ENCODE peak calls at places on chromosomes 12 and 14, in nine cellular contexts. A is PC-9, B is HFF-Myc, J is GM13977, E is neural crest cell, U is cardiac muscle cell, G is fibroblast of mammary gland, X is stomach, Q is progenitor cell of endocrine pancreas. W is an unnamed sample.

GRCh38 chr12:109678732-109679131 is 34.9 kb upstream of the FAM222A start:
- DNase-seq in A (no peak), B (no peak), J (no peak), E (no peak), U (peak; percentile 12), G (no peak), X (no peak), Q (no peak), W (no peak)

GRCh38 chr14:100069161-100069800 is 4.1 kb downstream of the EVL start:
- DNase-seq in A (no peak), B (no peak), J (no peak), E (no peak), U (no peak), G (no peak), X (no peak), Q (no peak), W (no peak)

GRCh38 chr12:117875652-117876491 is 92.9 kb downstream of the KSR2 start:
- DNase-seq in A (no peak), B (no peak), J (peak; percentile 61), E (peak; percentile 64), U (peak; percentile 56), G (no peak), X (no peak), Q (peak; percentile 25), W (peak; percentile 88)

GRCh38 chr12:19430988-19431387 is 8.3 kb upstream of the AEBP2 start:
- DNase-seq in A (no peak), B (no peak), J (no peak), E (no peak), U (no peak), G (no peak), X (no peak), Q (no peak), W (no peak)

GRCh38 chr14:77303417-77304156 is 17.1 kb downstream of the POMT2 start:
- DNase-seq in A (peak; percentile 99), B (peak; percentile 56), J (peak; percentile 34), E (no peak), U (no peak), G (peak; percentile 97), X (no peak), Q (no peak), W (no peak)

GRCh38 chr14:60657609-60657983 is 8.3 kb upstream of the SIX1 start:
- DNase-seq in A (no peak), B (no peak), J (peak; percentile 26), E (no peak), U (no peak), G (no peak), X (no peak), Q (no peak), W (peak; percentile 22)

GRCh38 chr12:9707864-9708808 is 24.8 kb downstream of the CLECL1 start:
- DNase-seq in A (no peak), B (peak; percentile 26), J (no peak), E (peak; percentile 41), U (peak; percentile 35), G (peak; percentile 65), X (peak; percentile 58), Q (peak; percentile 35), W (peak; percentile 48)

GRCh38 chr12:9132008-9132535 is 16.4 kb upstream of the A2M start:
- DNase-seq in A (no peak), B (no peak), J (no peak), E (no peak), U (no peak), G (peak; percentile 35), X (no peak), Q (no peak), W (no peak)

GRCh38 chr12:68336754-68337343 is 4.7 kb upstream of the MDM1 start:
- DNase-seq in A (no peak), B (no peak), J (no peak), E (no peak), U (no peak), G (no peak), X (no peak), Q (no peak), W (no peak)

GRCh38 chr12:53543539-53543938 is 36.3 kb upstream of the NPFF start:
- DNase-seq in A (no peak), B (no peak), J (peak; percentile 79), E (peak; percentile 19), U (peak; percentile 70), G (peak; percentile 79), X (peak; percentile 48), Q (no peak), W (peak; percentile 57)

GRCh38 chr12:123344086-123344485 is 20.6 kb downstream of the SBNO1 start:
- DNase-seq in A (no peak), B (no peak), J (no peak), E (no peak), U (no peak), G (no peak), X (no peak), Q (no peak), W (no peak)

GRCh38 chr14:54776361-54777001 is 126.1 kb downstream of the GCH1 start:
- DNase-seq in A (no peak), B (no peak), J (peak; percentile 56), E (no peak), U (peak; percentile 41), G (peak; percentile 28), X (no peak), Q (no peak), W (no peak)

GRCh38 chr14:64213853-64214570 is 80.2 kb downstream of the ESR2 start:
- DNase-seq in A (no peak), B (no peak), J (no peak), E (no peak), U (peak; percentile 19), G (no peak), X (no peak), Q (no peak), W (no peak)

GRCh38 chr14:42930058-42930457 is 1323.4 kb downstream of the LRFN5 start:
- DNase-seq in A (no peak), B (peak; percentile 5), J (no peak), E (no peak), U (peak; percentile 8), G (peak; percentile 4), X (no peak), Q (no peak), W (peak; percentile 8)

DNA sequence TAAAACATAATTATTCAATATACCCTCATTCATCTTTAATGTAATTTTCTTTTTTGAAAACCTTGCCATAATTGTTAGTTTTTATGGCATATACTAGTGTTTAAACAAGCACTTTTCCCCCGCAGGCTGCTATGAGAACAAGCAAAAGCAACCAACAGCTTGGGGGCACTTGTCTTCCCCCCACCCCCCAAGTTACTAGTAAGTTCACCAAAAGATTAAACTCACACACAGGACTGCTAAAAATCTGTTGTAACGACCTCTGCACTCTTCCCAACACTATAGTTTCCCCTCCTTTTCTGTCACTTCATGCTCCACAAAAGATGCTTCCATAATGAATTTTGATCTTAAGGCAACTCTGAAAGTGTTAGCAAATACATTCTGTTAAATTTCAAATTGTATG is 474.9 kb upstream of the SOX5 start:
- DNase-seq in A (no peak), B (no peak), J (no peak), E (no peak), U (no peak), G (no peak), X (no peak), Q (no peak), W (no peak)
- TF ChIP-seq CTCF in A (no peak), B (no peak), J (no peak), E (no peak), U (no peak), G (no peak), X (no peak), Q (no peak), W (no peak)

GRCh38 chr12:92145481-92145730 is 240 bp downstream of the BTG1 start:
- DNase-seq in A (no peak), B (no peak), J (no peak), E (peak; percentile 20), U (no peak), G (no peak), X (no peak), Q (no peak), W (no peak)
- TF ChIP-seq CTCF in A (no peak), B (no peak), J (no peak), E (no peak), U (no peak), G (no peak), X (no peak), Q (no peak), W (peak; percentile 1)

GRCh38 chr12:94550964-94551363 is 91.3 kb upstream of the CEP83 start:
- DNase-seq in A (no peak), B (no peak), J (no peak), E (no peak), U (no peak), G (peak; percentile 26), X (no peak), Q (no peak), W (no peak)

GRCh38 chr12:94551810-94552209 is 92.1 kb upstream of the CEP83 start:
- DNase-seq in A (no peak), B (no peak), J (no peak), E (no peak), U (no peak), G (no peak), X (no peak), Q (no peak), W (no peak)

GRCh38 chr12:94545937-94546771 is 86.5 kb upstream of the CEP83 start:
- DNase-seq in A (peak; percentile 56), B (no peak), J (peak; percentile 77), E (peak; percentile 39), U (peak; percentile 69), G (peak; percentile 77), X (peak; percentile 60), Q (peak; percentile 33), W (peak; percentile 52)
- TF ChIP-seq CTCF in A (peak; percentile 73), B (peak; percentile 66), J (peak; percentile 58), E (peak; percentile 82), U (peak; percentile 86), G (peak; percentile 89), X (no peak), Q (peak; percentile 82), W (peak; percentile 30)

DNA sequence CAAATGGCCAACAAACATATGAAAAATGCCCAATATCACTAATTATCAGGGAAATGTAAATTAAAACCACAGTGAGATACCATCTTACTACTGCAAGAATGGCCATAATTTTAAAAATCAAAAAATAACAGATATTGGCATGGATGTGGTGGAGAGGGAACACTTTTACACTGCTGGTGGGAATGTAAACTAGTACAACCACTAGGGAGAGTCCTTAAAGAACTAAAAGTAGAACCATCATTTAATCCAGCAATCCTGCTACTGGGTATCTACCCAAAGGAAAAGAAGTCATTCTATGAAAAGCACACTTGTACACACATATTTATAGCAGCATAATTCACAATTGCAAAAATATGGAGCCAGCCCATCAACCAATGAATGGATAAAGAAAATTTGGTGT is 459.7 kb downstream of the GXYLT1 start:
- DNase-seq in A (no peak), B (no peak), J (no peak), E (no peak), U (no peak), G (no peak), X (no peak), Q (no peak), W (no peak)
- TF ChIP-seq CTCF in A (no peak), B (no peak), J (no peak), E (no peak), U (no peak), G (no peak), X (no peak), Q (no peak), W (no peak)

GRCh38 chr12:107702106-107702505 is 16.5 kb downstream of the PWP1 start:
- DNase-seq in A (no peak), B (no peak), J (no peak), E (no peak), U (no peak), G (no peak), X (no peak), Q (no peak), W (no peak)
- TF ChIP-seq CTCF in A (no peak), B (no peak), J (no peak), E (no peak), U (no peak), G (no peak), X (no peak), Q (no peak), W (no peak)

GRCh38 chr14:29529418-29529817 is 398.2 kb downstream of the PRKD1 start:
- DNase-seq in A (no peak), B (no peak), J (no peak), E (peak; percentile 12), U (no peak), G (peak; percentile 28), X (no peak), Q (no peak), W (peak; percentile 58)
- TF ChIP-seq CTCF in A (peak; percentile 29), B (peak; percentile 51), J (peak; percentile 36), E (peak; percentile 65), U (peak; percentile 46), G (peak; percentile 67), X (no peak), Q (peak; percentile 61), W (peak; percentile 86)

W was measured in endothelial cell.